ENCODE peak calls at places on chromosomes 3 and 15, in seven cellular contexts. G, K, F, W, V, I and N are unnamed samples.

GRCh38 chr15:57611938-57612337 is 20.2 kb downstream of the MYZAP start:
- DNase-seq in G (peak; percentile 40), K (peak; percentile 35), F (peak; percentile 34), W (no peak), V (no peak), I (no peak), N (no peak)

GRCh38 chr15:101435761-101436160 is 53.7 kb downstream of the PCSK6 start:
- DNase-seq in G (no peak), K (no peak), F (no peak), W (no peak), V (no peak), I (no peak), N (no peak)

GRCh38 chr15:89863918-89864317 is 29.9 kb downstream of the AP3S2 start:
- DNase-seq in G (peak; percentile 25), K (no peak), F (no peak), W (no peak), V (no peak), I (no peak), N (no peak)

GRCh38 chr3:143794793-143795462 is 53.3 kb downstream of the SLC9A9 start:
- DNase-seq in G (no peak), K (no peak), F (no peak), W (no peak), V (no peak), I (no peak), N (no peak)

GRCh38 chr3:183921096-183921495 is 36.4 kb upstream of the PARL start:
- DNase-seq in G (no peak), K (no peak), F (no peak), W (no peak), V (no peak), I (no peak), N (no peak)

GRCh38 chr15:40238481-40238926 is 359 bp upstream of the PAK6 start:
- DNase-seq in G (no peak), K (no peak), F (no peak), W (no peak), V (no peak), I (no peak), N (no peak)

GRCh38 chr15:29452881-29453731 is 183.5 kb upstream of the NSMCE3 start:
- DNase-seq in G (no peak), K (no peak), F (peak; percentile 29), W (no peak), V (no peak), I (no peak), N (no peak)

GRCh38 chr15:53522878-53523455 is 236.5 kb downstream of the WDR72 start:
- DNase-seq in G (no peak), K (no peak), F (no peak), W (no peak), V (no peak), I (no peak), N (no peak)

GRCh38 chr3:118810499-118811035 is 224.1 kb downstream of the IGSF11 start:
- DNase-seq in G (no peak), K (no peak), F (peak; percentile 47), W (no peak), V (no peak), I (no peak), N (no peak)

GRCh38 chr15:62847900-62848489 is 194.6 kb upstream of the TPM1 start:
- DNase-seq in G (peak; percentile 59), K (peak; percentile 79), F (peak; percentile 53), W (no peak), V (no peak), I (no peak), N (no peak)

GRCh38 chr3:149085828-149086231 is 503 bp downstream of the HLTF start:
- DNase-seq in G (peak; percentile 42), K (peak; percentile 35), F (no peak), W (no peak), V (no peak), I (no peak), N (no peak)

GRCh38 chr15:96339662-96340347 is 9.3 kb downstream of the NR2F2 start:
- DNase-seq in G (peak; percentile 63), K (no peak), F (no peak), W (no peak), V (no peak), I (no peak), N (no peak)

GRCh38 chr3:142931222-142931621 is 32.3 kb downstream of the PAQR9 start:
- DNase-seq in G (no peak), K (peak; percentile 58), F (no peak), W (no peak), V (no peak), I (no peak), N (no peak)

GRCh38 chr3:13497386-13497785 is 17.3 kb downstream of the HDAC11 start:
- DNase-seq in G (no peak), K (no peak), F (no peak), W (no peak), V (no peak), I (no peak), N (no peak)

DNA sequence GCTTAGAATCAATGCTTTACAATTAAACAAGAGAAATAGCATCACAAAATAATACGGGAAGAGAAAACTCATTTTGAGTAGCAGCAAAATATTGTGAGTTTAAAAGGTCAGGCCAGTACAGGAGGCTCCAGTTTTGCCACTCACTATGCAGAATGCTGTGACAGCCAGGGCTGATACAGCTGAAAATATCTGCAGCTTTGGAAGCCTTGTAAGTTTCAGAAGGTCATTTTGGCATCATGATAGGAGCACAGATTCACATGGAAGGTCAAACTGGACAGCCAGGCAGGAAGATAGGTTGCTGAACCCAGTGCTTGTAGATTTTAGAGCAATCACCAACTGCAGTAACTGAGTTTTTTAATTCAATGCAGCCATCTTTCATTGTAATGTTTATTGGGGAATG is 14.1 kb downstream of the MBNL1 start:
- DNase-seq in G (no peak), K (no peak), F (no peak), W (no peak), V (no peak), I (no peak), N (no peak)
- H3K4me3 ChIP-seq in G (no peak overlapping the region), K (no peak overlapping the region), F (no peak overlapping the region), W (no peak overlapping the region), V (peak overlapping the region; percentile 20), I (no peak overlapping the region), N (no peak overlapping the region)

GRCh38 chr3:138829097-138829496 is 5.6 kb downstream of the PIK3CB start:
- DNase-seq in G (no peak), K (no peak), F (no peak), W (no peak), V (no peak), I (no peak), N (no peak)
- H3K4me3 ChIP-seq in G (no peak overlapping the region), K (no peak overlapping the region), F (no peak overlapping the region), W (no peak overlapping the region), V (no peak overlapping the region), I (no peak overlapping the region), N (no peak overlapping the region)

DNA sequence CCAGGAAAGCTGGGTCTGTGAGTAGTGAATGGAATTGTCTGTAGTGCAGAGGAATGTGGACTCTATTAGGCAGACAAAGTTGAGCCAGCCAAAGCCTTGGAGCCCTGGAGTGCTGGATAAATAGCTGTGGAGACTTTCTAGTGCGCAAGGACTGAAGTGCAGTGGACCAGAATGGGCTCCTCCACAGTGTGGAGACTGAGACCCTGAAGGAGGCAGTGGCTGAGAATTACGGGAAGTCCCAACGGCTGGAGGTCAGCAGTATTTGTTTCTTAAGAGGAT is 902 bp downstream of the ZNF662 start:
- DNase-seq in G (no peak), K (no peak), F (no peak), W (no peak), V (no peak), I (no peak), N (no peak)
- H3K4me3 ChIP-seq in G (no peak overlapping the region), K (no peak overlapping the region), F (no peak overlapping the region), W (peak overlapping the region; percentile 55), V (no peak overlapping the region), I (peak overlapping the region; percentile 53), N (peak overlapping the region; percentile 48)

GRCh38 chr3:50950591-50950990 is 275.9 kb downstream of the DOCK3 start:
- DNase-seq in G (no peak), K (no peak), F (no peak), W (no peak), V (no peak), I (no peak), N (no peak)
- H3K4me3 ChIP-seq in G (no peak overlapping the region), K (no peak overlapping the region), F (no peak overlapping the region), W (peak overlapping the region; percentile 34), V (peak overlapping the region; percentile 3), I (no peak overlapping the region), N (peak overlapping the region; percentile 9)

GRCh38 chr15:99247063-99247462 is 2.3 kb downstream of the TTC23 start:
- DNase-seq in G (no peak), K (no peak), F (no peak), W (no peak), V (no peak), I (no peak), N (no peak)

GRCh38 chr15:99250001-99250400 is 620 bp upstream of the TTC23 start:
- DNase-seq in G (no peak), K (no peak), F (no peak), W (no peak), V (no peak), I (no peak), N (no peak)

GRCh38 chr15:99249270-99249817 is at the start of gene TTC23:
- DNase-seq in G (peak; percentile 93), K (peak; percentile 86), F (peak; percentile 85), W (peak; percentile 70), V (no peak), I (peak; percentile 59), N (peak; percentile 66)

GRCh38 chr15:99250494-99251435 is 516 bp upstream of the LRRC28 start:
- DNase-seq in G (peak; percentile 99), K (peak; percentile 92), F (peak; percentile 97), W (peak; percentile 98), V (peak; percentile 89), I (peak; percentile 95), N (peak; percentile 95)

DNA sequence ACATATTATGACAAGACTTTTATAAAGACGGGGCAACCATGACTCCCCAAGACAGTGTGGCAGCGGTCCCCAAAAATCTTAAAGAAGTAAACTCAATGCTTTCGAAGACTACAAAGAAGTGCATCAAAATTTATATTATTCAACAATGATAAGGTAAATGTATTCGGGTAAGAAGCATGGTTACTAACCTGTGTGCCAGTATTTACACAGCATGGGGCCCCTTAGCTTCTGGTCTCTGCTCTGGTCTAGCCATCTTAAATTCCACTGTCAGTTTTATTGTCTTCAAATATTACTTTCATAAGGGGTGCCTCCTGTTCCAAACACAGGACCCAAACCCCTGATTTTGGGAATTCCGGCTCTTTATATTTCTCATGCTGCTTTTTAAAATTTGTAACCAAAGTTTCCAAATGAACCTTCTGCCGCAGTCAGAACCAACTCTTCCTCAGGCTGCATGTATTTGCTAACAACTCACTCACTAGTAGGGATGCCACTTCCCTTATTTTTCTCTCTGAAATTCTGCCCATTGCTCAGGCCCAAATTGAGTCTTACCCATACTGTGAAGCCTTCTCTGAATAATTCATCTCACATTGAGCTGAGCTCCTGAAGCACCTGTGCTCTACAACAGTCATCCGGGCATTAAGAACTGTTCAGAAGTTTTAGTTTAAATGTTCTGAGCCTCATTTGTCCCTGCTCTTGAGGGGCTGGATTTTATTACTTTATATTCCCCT is 1.2 kb downstream of the TTC23 start:
- DNase-seq in G (no peak), K (no peak), F (no peak), W (no peak), V (no peak), I (no peak), N (no peak)
- H3K4me3 ChIP-seq in G (peak overlapping the region; percentile 85), K (peak overlapping the region; percentile 72), F (peak overlapping the region; percentile 83), W (peak overlapping the region; percentile 86), V (no peak overlapping the region), I (peak overlapping the region; percentile 67), N (peak overlapping the region; percentile 55)

GRCh38 chr3:181705081-181705480 is 6.6 kb upstream of the SOX2 start:
- DNase-seq in G (no peak), K (no peak), F (no peak), W (no peak), V (no peak), I (no peak), N (no peak)
- H3K4me3 ChIP-seq in G (no peak overlapping the region), K (no peak overlapping the region), F (no peak overlapping the region), W (no peak overlapping the region), V (no peak overlapping the region), I (no peak overlapping the region), N (no peak overlapping the region)

GRCh38 chr3:32285910-32286309 is 47.4 kb downstream of the CMTM8 start:
- DNase-seq in G (no peak), K (no peak), F (no peak), W (no peak), V (no peak), I (no peak), N (no peak)
- H3K4me3 ChIP-seq in G (no peak overlapping the region), K (no peak overlapping the region), F (no peak overlapping the region), W (no peak overlapping the region), V (no peak overlapping the region), I (no peak overlapping the region), N (no peak overlapping the region)